ENCODE peak calls at places on chromosome 2, in seven cellular contexts. One of them, this sample, is unnamed.

GRCh38 chr2:214676421-214677089 is 132.9 kb downstream of the BARD1 start:
- DNase-seq in EH: no peak
- DNase-seq in effector CD4-positive, alpha-beta T cell: no peak
- DNase-seq in RWPE1: no peak
- DNase-seq in HuH-7.5: no peak
- DNase-seq in T-helper 1 cell: no peak
- DNase-seq in fibroblast of lung: no peak
- DNase-seq in this sample: no peak

GRCh38 chr2:240163844-240164574 is 23.6 kb upstream of the OTOS start:
- DNase-seq in EH: no peak
- DNase-seq in effector CD4-positive, alpha-beta T cell: no peak
- DNase-seq in RWPE1: no peak
- DNase-seq in HuH-7.5: no peak
- DNase-seq in T-helper 1 cell: no peak
- DNase-seq in fibroblast of lung: no peak
- DNase-seq in this sample: no peak

GRCh38 chr2:237097911-237098702 is 12.4 kb downstream of the COPS8 start:
- DNase-seq in EH: peak
- DNase-seq in effector CD4-positive, alpha-beta T cell: no peak
- DNase-seq in RWPE1: peak
- DNase-seq in HuH-7.5: no peak
- DNase-seq in T-helper 1 cell: no peak
- DNase-seq in fibroblast of lung: peak
- DNase-seq in this sample: no peak

GRCh38 chr2:3244486-3244885 is 133.1 kb downstream of the EIPR1 start:
- DNase-seq in EH: no peak
- DNase-seq in effector CD4-positive, alpha-beta T cell: no peak
- DNase-seq in RWPE1: no peak
- DNase-seq in HuH-7.5: no peak
- DNase-seq in T-helper 1 cell: no peak
- DNase-seq in fibroblast of lung: no peak
- DNase-seq in this sample: no peak

GRCh38 chr2:240567137-240567871 is 980 bp upstream of the RNPEPL1 start:
- DNase-seq in EH: no peak
- DNase-seq in effector CD4-positive, alpha-beta T cell: peak
- DNase-seq in RWPE1: no peak
- DNase-seq in HuH-7.5: no peak
- DNase-seq in T-helper 1 cell: no peak
- DNase-seq in fibroblast of lung: no peak
- DNase-seq in this sample: no peak

GRCh38 chr2:169260846-169261245 is 101.5 kb downstream of the LRP2 start:
- DNase-seq in EH: no peak
- DNase-seq in effector CD4-positive, alpha-beta T cell: no peak
- DNase-seq in RWPE1: no peak
- DNase-seq in HuH-7.5: no peak
- DNase-seq in T-helper 1 cell: no peak
- DNase-seq in fibroblast of lung: no peak
- DNase-seq in this sample: no peak

GRCh38 chr2:10026940-10027569 is 16.3 kb upstream of the KLF11 start:
- DNase-seq in EH: no peak
- DNase-seq in effector CD4-positive, alpha-beta T cell: no peak
- DNase-seq in RWPE1: no peak
- DNase-seq in HuH-7.5: no peak
- DNase-seq in T-helper 1 cell: no peak
- DNase-seq in fibroblast of lung: no peak
- DNase-seq in this sample: no peak

GRCh38 chr2:15040429-15041084 is 408.0 kb downstream of the LRATD1 start:
- DNase-seq in EH: no peak
- DNase-seq in effector CD4-positive, alpha-beta T cell: no peak
- DNase-seq in RWPE1: no peak
- DNase-seq in HuH-7.5: no peak
- DNase-seq in T-helper 1 cell: no peak
- DNase-seq in fibroblast of lung: peak
- DNase-seq in this sample: no peak

GRCh38 chr2:191758420-191759199 is 80.7 kb downstream of the NABP1 start:
- DNase-seq in EH: peak
- DNase-seq in effector CD4-positive, alpha-beta T cell: peak
- DNase-seq in RWPE1: peak
- DNase-seq in HuH-7.5: peak
- DNase-seq in T-helper 1 cell: no peak
- DNase-seq in fibroblast of lung: peak
- DNase-seq in this sample: peak

GRCh38 chr2:233938676-233939370 is 21.6 kb downstream of the TRPM8 start:
- DNase-seq in EH: no peak
- DNase-seq in effector CD4-positive, alpha-beta T cell: no peak
- DNase-seq in RWPE1: no peak
- DNase-seq in HuH-7.5: no peak
- DNase-seq in T-helper 1 cell: no peak
- DNase-seq in fibroblast of lung: no peak
- DNase-seq in this sample: no peak

GRCh38 chr2:38148501-38148900 is 72.5 kb upstream of the CYP1B1 start:
- DNase-seq in EH: no peak
- DNase-seq in effector CD4-positive, alpha-beta T cell: no peak
- DNase-seq in RWPE1: peak
- DNase-seq in HuH-7.5: peak
- DNase-seq in T-helper 1 cell: no peak
- DNase-seq in fibroblast of lung: peak
- DNase-seq in this sample: no peak

GRCh38 chr2:233387667-233388528 is 33.6 kb downstream of the DGKD start:
- DNase-seq in EH: peak
- DNase-seq in effector CD4-positive, alpha-beta T cell: no peak
- DNase-seq in RWPE1: no peak
- DNase-seq in HuH-7.5: no peak
- DNase-seq in T-helper 1 cell: no peak
- DNase-seq in fibroblast of lung: peak
- DNase-seq in this sample: no peak

GRCh38 chr2:18398833-18399232 is 161.6 kb downstream of the RDH14 start:
- DNase-seq in EH: peak
- DNase-seq in effector CD4-positive, alpha-beta T cell: no peak
- DNase-seq in RWPE1: no peak
- DNase-seq in HuH-7.5: no peak
- DNase-seq in T-helper 1 cell: no peak
- DNase-seq in fibroblast of lung: peak
- DNase-seq in this sample: no peak

GRCh38 chr2:48175656-48176055 is 269.4 kb upstream of the FBXO11 start:
- DNase-seq in EH: no peak
- DNase-seq in effector CD4-positive, alpha-beta T cell: no peak
- DNase-seq in RWPE1: no peak
- DNase-seq in HuH-7.5: no peak
- DNase-seq in T-helper 1 cell: no peak
- DNase-seq in fibroblast of lung: no peak
- DNase-seq in this sample: no peak

GRCh38 chr2:48829036-48829435 is 73.5 kb upstream of the LHCGR start:
- DNase-seq in EH: peak
- DNase-seq in effector CD4-positive, alpha-beta T cell: no peak
- DNase-seq in RWPE1: no peak
- DNase-seq in HuH-7.5: no peak
- DNase-seq in T-helper 1 cell: no peak
- DNase-seq in fibroblast of lung: no peak
- DNase-seq in this sample: no peak

GRCh38 chr2:174878537-174879147 is 114.4 kb upstream of the CHRNA1 start:
- DNase-seq in EH: peak
- DNase-seq in effector CD4-positive, alpha-beta T cell: no peak
- DNase-seq in RWPE1: peak
- DNase-seq in HuH-7.5: no peak
- DNase-seq in T-helper 1 cell: no peak
- DNase-seq in fibroblast of lung: peak
- DNase-seq in this sample: no peak

GRCh38 chr2:3465844-3466481 is 53.4 kb downstream of the ADI1 start:
- DNase-seq in EH: peak
- DNase-seq in effector CD4-positive, alpha-beta T cell: no peak
- DNase-seq in RWPE1: peak
- DNase-seq in HuH-7.5: peak
- DNase-seq in T-helper 1 cell: no peak
- DNase-seq in fibroblast of lung: peak
- DNase-seq in this sample: no peak

GRCh38 chr2:195009202-195009601 is 647.8 kb upstream of the SLC39A10 start:
- DNase-seq in EH: peak
- DNase-seq in effector CD4-positive, alpha-beta T cell: no peak
- DNase-seq in RWPE1: no peak
- DNase-seq in HuH-7.5: no peak
- DNase-seq in T-helper 1 cell: no peak
- DNase-seq in fibroblast of lung: peak
- DNase-seq in this sample: no peak

GRCh38 chr2:237556773-237557632 is 9.4 kb upstream of the PRLH start:
- DNase-seq in EH: peak
- DNase-seq in effector CD4-positive, alpha-beta T cell: no peak
- DNase-seq in RWPE1: no peak
- DNase-seq in HuH-7.5: no peak
- DNase-seq in T-helper 1 cell: no peak
- DNase-seq in fibroblast of lung: peak
- DNase-seq in this sample: peak

GRCh38 chr2:66494708-66495107 is 59.8 kb downstream of the MEIS1 start:
- DNase-seq in EH: peak
- DNase-seq in effector CD4-positive, alpha-beta T cell: no peak
- DNase-seq in RWPE1: peak
- DNase-seq in HuH-7.5: no peak
- DNase-seq in T-helper 1 cell: no peak
- DNase-seq in fibroblast of lung: peak
- DNase-seq in this sample: no peak

GRCh38 chr2:239311132-239312040 is 89.4 kb downstream of the HDAC4 start:
- DNase-seq in EH: no peak
- DNase-seq in effector CD4-positive, alpha-beta T cell: no peak
- DNase-seq in RWPE1: no peak
- DNase-seq in HuH-7.5: no peak
- DNase-seq in T-helper 1 cell: no peak
- DNase-seq in fibroblast of lung: peak
- DNase-seq in this sample: no peak

GRCh38 chr2:118845843-118846666 is 1.4 kb downstream of the EN1 start:
- DNase-seq in EH: no peak
- DNase-seq in effector CD4-positive, alpha-beta T cell: no peak
- DNase-seq in RWPE1: no peak
- DNase-seq in HuH-7.5: no peak
- DNase-seq in T-helper 1 cell: no peak
- DNase-seq in fibroblast of lung: no peak
- DNase-seq in this sample: no peak

GRCh38 chr2:40758778-40759177 is 306.9 kb upstream of the SLC8A1 start:
- DNase-seq in EH: peak
- DNase-seq in effector CD4-positive, alpha-beta T cell: no peak
- DNase-seq in RWPE1: no peak
- DNase-seq in HuH-7.5: no peak
- DNase-seq in T-helper 1 cell: no peak
- DNase-seq in fibroblast of lung: no peak
- DNase-seq in this sample: no peak

GRCh38 chr2:104518256-104518655 is 335.7 kb upstream of the POU3F3 start:
- DNase-seq in EH: no peak
- DNase-seq in effector CD4-positive, alpha-beta T cell: no peak
- DNase-seq in RWPE1: no peak
- DNase-seq in HuH-7.5: no peak
- DNase-seq in T-helper 1 cell: no peak
- DNase-seq in fibroblast of lung: no peak
- DNase-seq in this sample: no peak

GRCh38 chr2:11775384-11775783 is 29.0 kb downstream of the LPIN1 start:
- DNase-seq in EH: peak
- DNase-seq in effector CD4-positive, alpha-beta T cell: no peak
- DNase-seq in RWPE1: no peak
- DNase-seq in HuH-7.5: no peak
- DNase-seq in T-helper 1 cell: no peak
- DNase-seq in fibroblast of lung: peak
- DNase-seq in this sample: no peak

This sample was measured in stimulated activated naive CD4-positive, alpha-beta T cell treated with Interleukin-2 at 50 U/mL for 16 hours.